ENCODE peak calls at places on chromosomes 4 and X, in four cellular contexts. One of them, this sample, is unnamed.

GRCh38 chr4:157700898-157701694 is 471.7 kb downstream of the GASK1B start:
- DNase-seq in stimulated activated naive B cell treated with anti-CD40 and anti-IgM and Interleukin-4, amounts not matched to agents 10 μg/mL and 1 μg/mL and 100 μg/mL, for 72 hours: no peak
- DNase-seq in NCI-H510A treated with DMSO at 0.1 percent for 48 hours: no peak
- DNase-seq in SK-N-DZ: no peak
- DNase-seq in this sample: no peak

GRCh38 chr4:85867281-85867680 is 392.3 kb downstream of the ARHGAP24 start:
- DNase-seq in SK-N-DZ: no peak
- DNase-seq in stimulated activated naive B cell treated with anti-CD40 and anti-IgM and Interleukin-4, amounts not matched to agents 10 μg/mL and 1 μg/mL and 100 μg/mL, for 72 hours: no peak
- DNase-seq in NCI-H510A treated with DMSO at 0.1 percent for 48 hours: no peak
- DNase-seq in this sample: no peak

GRCh38 chr4:113511944-113512343 is 249.6 kb downstream of the CAMK2D start:
- DNase-seq in stimulated activated naive B cell treated with anti-CD40 and anti-IgM and Interleukin-4, amounts not matched to agents 10 μg/mL and 1 μg/mL and 100 μg/mL, for 72 hours: no peak
- DNase-seq in NCI-H510A treated with DMSO at 0.1 percent for 48 hours: no peak
- DNase-seq in SK-N-DZ: no peak
- DNase-seq in this sample: no peak

GRCh38 chr4:87060957-87061356 is 126.1 kb downstream of the AFF1 start:
- DNase-seq in SK-N-DZ: no peak
- DNase-seq in NCI-H510A treated with DMSO at 0.1 percent for 48 hours: no peak
- DNase-seq in stimulated activated naive B cell treated with anti-CD40 and anti-IgM and Interleukin-4, amounts not matched to agents 10 μg/mL and 1 μg/mL and 100 μg/mL, for 72 hours: no peak
- DNase-seq in this sample: no peak

GRCh38 chr4:4919926-4920325 is 60.5 kb downstream of the MSX1 start:
- DNase-seq in stimulated activated naive B cell treated with anti-CD40 and anti-IgM and Interleukin-4, amounts not matched to agents 10 μg/mL and 1 μg/mL and 100 μg/mL, for 72 hours: no peak
- DNase-seq in NCI-H510A treated with DMSO at 0.1 percent for 48 hours: no peak
- DNase-seq in SK-N-DZ: no peak
- DNase-seq in this sample: no peak

GRCh38 chr4:37837446-37837845 is 11.0 kb downstream of the PGM2 start:
- DNase-seq in stimulated activated naive B cell treated with anti-CD40 and anti-IgM and Interleukin-4, amounts not matched to agents 10 μg/mL and 1 μg/mL and 100 μg/mL, for 72 hours: no peak
- DNase-seq in SK-N-DZ: no peak
- DNase-seq in NCI-H510A treated with DMSO at 0.1 percent for 48 hours: no peak
- DNase-seq in this sample: no peak

GRCh38 chr4:2286904-2287593 is 25.1 kb upstream of the MXD4 start:
- DNase-seq in NCI-H510A treated with DMSO at 0.1 percent for 48 hours: peak; percentile 23
- DNase-seq in SK-N-DZ: no peak
- DNase-seq in stimulated activated naive B cell treated with anti-CD40 and anti-IgM and Interleukin-4, amounts not matched to agents 10 μg/mL and 1 μg/mL and 100 μg/mL, for 72 hours: no peak
- DNase-seq in this sample: no peak

GRCh38 chr4:37591349-37591748 is 94.8 kb downstream of the RELL1 start:
- DNase-seq in SK-N-DZ: no peak
- DNase-seq in NCI-H510A treated with DMSO at 0.1 percent for 48 hours: no peak
- DNase-seq in stimulated activated naive B cell treated with anti-CD40 and anti-IgM and Interleukin-4, amounts not matched to agents 10 μg/mL and 1 μg/mL and 100 μg/mL, for 72 hours: no peak
- DNase-seq in this sample: no peak

GRCh38 chrX:16610121-16610565 is 39.8 kb upstream of the S100G start:
- DNase-seq in stimulated activated naive B cell treated with anti-CD40 and anti-IgM and Interleukin-4, amounts not matched to agents 10 μg/mL and 1 μg/mL and 100 μg/mL, for 72 hours: no peak
- DNase-seq in NCI-H510A treated with DMSO at 0.1 percent for 48 hours: no peak
- DNase-seq in SK-N-DZ: no peak
- DNase-seq in this sample: no peak